ENCODE peak calls at places on chromosome 17, in five cellular contexts. D is right lobe of liver, I is heart right ventricle, N is upper lobe of right lung, U is glutamatergic neuron. O is an unnamed sample.

GRCh38 chr17:19508327-19508867 is 25.3 kb upstream of the SLC47A1 start:
- DNase-seq in D (peak; percentile 45), N (peak; percentile 80), U (peak; percentile 46), I (peak; percentile 20), O (no peak)

GRCh38 chr17:17422217-17422610 is 54.6 kb upstream of the MED9 start:
- DNase-seq in U (no peak), N (peak; percentile 32), I (no peak), D (no peak), O (no peak)

GRCh38 chr17:78214706-78215061 is 631 bp downstream of the BIRC5 start:
- DNase-seq in N (no peak), U (no peak), I (no peak), D (no peak), O (no peak)

GRCh38 chr17:75776399-75777242 is 8.0 kb upstream of the UNK start:
- DNase-seq in I (no peak), U (no peak), D (no peak), N (peak; percentile 47), O (no peak)

GRCh38 chr17:78176548-78177025 is 8.2 kb downstream of the SYNGR2 start:
- DNase-seq in N (peak; percentile 91), U (peak; percentile 82), D (peak; percentile 71), I (peak; percentile 68), O (peak; percentile 22)

GRCh38 chr17:40614431-40615294 is 33.0 kb downstream of the SMARCE1 start:
- DNase-seq in I (no peak), U (no peak), N (no peak), D (no peak), O (no peak)

GRCh38 chr17:18986541-18987229 is 17.9 kb downstream of the FAM83G start:
- DNase-seq in I (no peak), U (no peak), D (no peak), N (no peak), O (no peak)

GRCh38 chr17:55295411-55296170 is 30.8 kb downstream of the HLF start:
- DNase-seq in U (peak; percentile 59), D (peak; percentile 47), I (peak; percentile 42), N (no peak), O (peak; percentile 17)

GRCh38 chr17:67378444-67379250 is 1.6 kb downstream of the PITPNC1 start:
- DNase-seq in N (peak; percentile 89), U (peak; percentile 85), D (peak; percentile 83), I (peak; percentile 72), O (peak; percentile 64)

GRCh38 chr17:82269138-82269881 is 4.2 kb downstream of the CSNK1D start:
- DNase-seq in U (no peak), D (no peak), I (no peak), N (peak; percentile 52), O (no peak)

GRCh38 chr17:9958586-9959281 is 53.7 kb upstream of the RCVRN start:
- DNase-seq in D (no peak), N (peak; percentile 40), U (peak; percentile 54), I (no peak), O (no peak)

GRCh38 chr17:956905-957304 is 22.7 kb downstream of the NXN start:
- DNase-seq in I (no peak), U (no peak), N (no peak), D (peak; percentile 2), O (peak; percentile 81)

GRCh38 chr17:21375757-21376584 is at the start of gene KCNJ12:
- DNase-seq in D (no peak), N (no peak), I (no peak), U (peak; percentile 56), O (no peak)

GRCh38 chr17:37019117-37019744 is 70.5 kb downstream of the AATF start:
- DNase-seq in U (no peak), D (no peak), I (no peak), N (no peak), O (no peak)

GRCh38 chr17:76444518-76445311 is 8.2 kb downstream of the UBE2O start:
- DNase-seq in U (peak; percentile 67), I (no peak), D (no peak), N (no peak), O (no peak)

GRCh38 chr17:17305282-17305801 is 2.2 kb downstream of the NT5M start:
- DNase-seq in N (no peak), U (no peak), I (no peak), D (no peak), O (no peak)

GRCh38 chr17:59331929-59332889 is 754 bp downstream of the YPEL2 start:
- DNase-seq in N (peak; percentile 83), U (peak; percentile 64), D (peak; percentile 76), I (peak; percentile 65), O (no peak)

GRCh38 chr17:37301288-37301687 is 74.5 kb upstream of the C17orf78 start:
- DNase-seq in U (no peak), N (no peak), I (no peak), D (no peak), O (no peak)

GRCh38 chr17:50049636-50050035 is 6.3 kb upstream of the ITGA3 start:
- DNase-seq in U (no peak), I (no peak), N (no peak), D (no peak), O (no peak)

GRCh38 chr17:82116246-82116645 is 18.2 kb upstream of the FASN start:
- DNase-seq in N (no peak), D (no peak), U (no peak), I (no peak), O (no peak)

GRCh38 chr17:33684714-33685113 is 391.6 kb upstream of the ASIC2 start:
- DNase-seq in N (no peak), D (no peak), U (no peak), I (no peak), O (no peak)

GRCh38 chr17:33688771-33689170 is 395.7 kb upstream of the ASIC2 start:
- DNase-seq in D (no peak), N (no peak), U (peak; percentile 27), I (no peak), O (no peak)

GRCh38 chr17:33686171-33686570 is 393.1 kb upstream of the ASIC2 start:
- DNase-seq in U (peak; percentile 34), N (no peak), D (no peak), I (no peak), O (no peak)

GRCh38 chr17:33687831-33688230 is 394.7 kb upstream of the ASIC2 start:
- DNase-seq in D (no peak), U (no peak), I (no peak), N (no peak), O (no peak)

GRCh38 chr17:33689725-33690124 is 396.6 kb upstream of the ASIC2 start:
- DNase-seq in I (no peak), D (no peak), N (no peak), U (no peak), O (no peak)
- TF ChIP-seq CTCF in I (no peak), D (no peak), N (no peak), U (no peak), O (no peak)

DNA sequence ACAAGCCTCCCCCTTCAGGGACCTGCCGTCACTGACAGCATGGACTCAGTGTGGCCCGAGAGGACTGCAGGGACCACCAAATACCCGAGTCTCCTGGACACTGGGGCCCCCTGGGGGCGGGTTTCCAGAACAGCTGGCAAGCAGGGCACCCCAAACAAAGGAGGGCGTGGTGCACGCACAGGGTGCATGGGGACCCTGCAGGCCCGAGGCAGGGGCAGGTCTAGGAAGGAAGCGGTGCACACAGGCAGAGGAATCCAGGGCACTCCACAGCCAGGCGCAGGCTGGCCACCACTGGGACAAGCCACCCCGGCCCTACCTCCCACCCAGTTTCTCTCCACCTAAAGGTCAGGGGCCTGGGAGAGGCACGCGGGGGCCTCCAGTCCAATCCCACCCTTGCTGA is 28.7 kb upstream of the ENPP7 start:
- DNase-seq in D (no peak), N (no peak), U (peak; percentile 60), I (no peak), O (no peak)
- TF ChIP-seq CTCF in D (no peak), N (peak; percentile 5), U (peak; percentile 20), I (no peak), O (peak; percentile 27)

GRCh38 chr17:44206825-44207155 is 7.1 kb upstream of the ATXN7L3 start:
- DNase-seq in D (no peak), U (no peak), N (no peak), I (no peak), O (no peak)
- TF ChIP-seq CTCF in D (no peak), U (no peak), N (no peak), I (no peak), O (no peak)

GRCh38 chr17:33651631-33652030 is 358.5 kb upstream of the ASIC2 start:
- DNase-seq in I (no peak), D (no peak), N (no peak), U (no peak), O (no peak)
- TF ChIP-seq CTCF in I (no peak), D (no peak), N (no peak), U (no peak), O (no peak)

O was measured in HFFc6.